ENCODE peak calls at places on chromosomes 3 and 15, in five cellular contexts. D is GM23338, H is PC-3, V is hepatocyte, Z is SK-N-SH. C is an unnamed sample.

GRCh38 chr3:54447427-54447826 is 325.1 kb downstream of the CACNA2D3 start:
- DNase-seq in D (no peak), H (no peak), V (no peak), Z (no peak), C (no peak)

GRCh38 chr3:23864954-23865353 is 51.8 kb downstream of the NKIRAS1 start:
- DNase-seq in H (no peak), D (no peak), V (no peak), Z (no peak), C (no peak)

GRCh38 chr3:114155370-114155821 is 23.5 kb downstream of the DRD3 start:
- DNase-seq in Z (peak), V (peak), H (peak), D (peak), C (peak)

GRCh38 chr3:14248849-14249523 is 70.4 kb downstream of the LSM3 start:
- DNase-seq in H (no peak), V (no peak), Z (no peak), D (no peak), C (no peak)

GRCh38 chr3:120025520-120025919 is 68.7 kb downstream of the GSK3B start:
- DNase-seq in D (no peak), H (peak), Z (no peak), V (no peak), C (no peak)

GRCh38 chr15:72850833-72851232 is 67.3 kb upstream of the ADPGK start:
- DNase-seq in H (no peak), Z (no peak), D (no peak), V (no peak), C (no peak)

GRCh38 chr3:118936811-118937210 is 97.8 kb downstream of the IGSF11 start:
- DNase-seq in H (no peak), D (no peak), V (no peak), Z (no peak), C (no peak)

GRCh38 chr3:107884719-107885460 is 205.9 kb downstream of the CD47 start:
- DNase-seq in H (peak), Z (no peak), V (no peak), D (peak), C (no peak)

GRCh38 chr3:150540297-150540696 is 6.0 kb downstream of the SERP1 start:
- DNase-seq in D (no peak), H (no peak), Z (no peak), V (no peak), C (no peak)

GRCh38 chr3:63979093-63979492 is 44.2 kb downstream of the PSMD6 start:
- DNase-seq in H (no peak), Z (no peak), D (no peak), V (no peak), C (no peak)

GRCh38 chr3:52182203-52182602 is 15.8 kb upstream of the ALAS1 start:
- DNase-seq in V (no peak), H (no peak), D (no peak), Z (no peak), C (no peak)

GRCh38 chr3:98730338-98730737 is 32.8 kb upstream of the ST3GAL6 start:
- DNase-seq in V (no peak), Z (no peak), D (no peak), H (peak), C (no peak)

GRCh38 chr15:42141246-42141645 is 15.2 kb downstream of the PLA2G4F start:
- DNase-seq in Z (no peak), V (no peak), H (no peak), D (no peak), C (no peak)

GRCh38 chr3:45593708-45594601 is 596 bp upstream of the LIMD1 start:
- DNase-seq in V (peak), Z (peak), H (peak), D (peak), C (peak)

GRCh38 chr3:1774597-1774996 is 324.1 kb upstream of the CNTN4 start:
- DNase-seq in Z (no peak), H (no peak), V (no peak), D (no peak), C (no peak)

GRCh38 chr15:50718700-50719125 is 32.1 kb upstream of the TRPM7 start:
- DNase-seq in D (no peak), Z (no peak), H (no peak), V (peak), C (no peak)

GRCh38 chr15:89893027-89893426 is 767 bp downstream of the AP3S2 start:
- DNase-seq in D (no peak), H (peak), V (no peak), Z (no peak), C (no peak)

GRCh38 chr3:81910244-81910852 is 148.9 kb upstream of the GBE1 start:
- DNase-seq in H (peak), Z (peak), D (peak), V (peak), C (peak)

GRCh38 chr3:45795882-45796765 is at the start of gene SLC6A20:
- DNase-seq in D (peak), H (no peak), V (peak), Z (peak), C (no peak)

GRCh38 chr3:112308151-112308911 is 14.3 kb upstream of the SLC9C1 start:
- DNase-seq in D (peak), Z (peak), H (no peak), V (peak), C (no peak)

GRCh38 chr3:138124689-138125420 is 7.3 kb downstream of the A4GNT start:
- DNase-seq in H (no peak), V (no peak), D (no peak), Z (no peak), C (no peak)

GRCh38 chr15:86059851-86060250 is 19.8 kb upstream of the AGBL1 start:
- DNase-seq in V (no peak), Z (no peak), H (no peak), D (no peak), C (no peak)

GRCh38 chr15:96354731-96355560 is 24.4 kb downstream of the NR2F2 start:
- DNase-seq in Z (no peak), V (peak), D (no peak), H (peak), C (no peak)

GRCh38 chr3:24829011-24829581 is 334.4 kb upstream of the THRB start:
- DNase-seq in V (peak), Z (peak), D (peak), H (no peak), C (no peak)

GRCh38 chr3:83843716-83844115 is 1115.1 kb upstream of the CADM2 start:
- DNase-seq in H (peak), V (no peak), D (peak), Z (no peak), C (no peak)

GRCh38 chr3:116905805-116906204 is 196.2 kb downstream of the TUSC7 start:
- DNase-seq in V (no peak), H (peak), D (no peak), Z (no peak), C (no peak)

GRCh38 chr3:11155341-11156025 is 1.2 kb downstream of the HRH1 start:
- DNase-seq in H (peak), V (peak), Z (peak), D (peak), C (no peak)

GRCh38 chr3:61682671-61683408 is 121.5 kb downstream of the PTPRG start:
- DNase-seq in Z (no peak), V (peak), D (no peak), H (no peak), C (no peak)

GRCh38 chr3:120103276-120103675 is 9.0 kb upstream of the GSK3B start:
- DNase-seq in V (no peak), H (no peak), D (no peak), Z (no peak), C (no peak)

GRCh38 chr3:43709022-43709421 is 18.3 kb downstream of the ABHD5 start:
- DNase-seq in Z (no peak), V (no peak), H (peak), D (no peak), C (no peak)

GRCh38 chr3:43706342-43706741 is 15.6 kb downstream of the ABHD5 start:
- DNase-seq in Z (no peak), H (no peak), D (no peak), V (no peak), C (no peak)

GRCh38 chr3:43707266-43707665 is 16.5 kb downstream of the ABHD5 start:
- DNase-seq in Z (no peak), D (no peak), V (no peak), H (peak), C (no peak)

GRCh38 chr3:43710607-43711006 is 19.9 kb downstream of the ABHD5 start:
- DNase-seq in Z (no peak), H (no peak), V (no peak), D (no peak), C (no peak)

DNA sequence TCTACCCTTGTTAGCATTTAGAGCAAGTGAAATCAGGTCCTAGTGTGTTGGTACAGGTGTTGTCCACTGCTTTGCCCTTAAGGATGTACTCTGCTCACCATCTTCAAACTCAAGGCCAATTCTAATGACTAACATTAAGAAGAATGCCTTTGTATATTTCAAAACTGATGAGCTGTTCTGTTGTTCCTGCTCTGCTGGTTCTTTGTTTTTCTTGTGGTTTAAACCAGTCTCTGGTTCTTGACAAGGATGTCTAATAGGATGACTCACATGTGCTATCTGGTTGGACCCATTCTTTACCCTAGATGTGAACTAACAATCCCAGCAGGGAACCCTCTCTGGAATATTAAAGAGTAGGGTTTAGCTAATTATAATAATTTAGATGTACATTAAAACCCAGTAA is 17.3 kb downstream of the ABHD5 start:
- DNase-seq in H (peak), Z (no peak), D (no peak), V (no peak), C (no peak)
- TF ChIP-seq EZH2phosphoT487 in H (no peak), Z (no peak), D (no peak), V (no peak), C (no peak)

GRCh38 chr15:58522391-58522790 is 90.6 kb downstream of the LIPC start:
- DNase-seq in Z (no peak), V (no peak), H (no peak), D (no peak), C (no peak)
- TF ChIP-seq EZH2phosphoT487 in Z (no peak), V (no peak), H (no peak), D (no peak), C (no peak)

GRCh38 chr15:56781666-56782065 is 48.4 kb upstream of the ZNF280D start:
- DNase-seq in V (no peak), D (no peak), Z (no peak), H (no peak), C (no peak)
- TF ChIP-seq EZH2phosphoT487 in V (no peak), D (no peak), Z (no peak), H (no peak), C (no peak)

DNA sequence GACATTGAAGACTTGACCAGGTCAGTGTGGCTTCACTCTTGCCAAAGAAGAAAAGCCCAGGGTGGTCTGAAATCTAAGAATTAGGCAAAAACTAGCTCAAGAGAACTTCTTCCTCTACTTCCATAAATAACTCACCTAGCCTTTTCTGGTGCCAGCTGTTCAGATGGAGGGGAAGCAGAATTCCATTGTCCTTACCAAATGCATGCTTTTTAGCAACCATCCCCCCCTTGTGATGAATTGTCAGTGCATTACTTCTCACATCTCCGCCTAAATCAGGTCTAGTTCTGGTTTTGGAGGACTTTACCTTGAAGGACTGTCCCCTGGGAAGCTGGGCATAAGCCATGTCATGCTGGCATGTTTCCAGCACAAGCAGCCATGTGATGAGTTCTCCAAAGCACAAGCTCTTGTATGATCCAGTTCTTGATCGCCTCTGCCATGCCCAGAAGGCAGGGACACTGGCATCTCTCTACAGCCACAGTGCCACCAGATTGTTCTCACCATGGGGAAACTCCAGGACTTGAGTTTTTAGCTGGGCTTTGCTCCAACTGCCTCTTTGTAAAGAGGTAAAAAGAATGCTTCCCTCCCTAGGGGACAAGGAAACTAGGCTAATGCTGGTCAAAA is 96.4 kb upstream of the IL12A start:
- DNase-seq in V (no peak), H (no peak), D (no peak), Z (no peak), C (no peak)
- TF ChIP-seq EZH2phosphoT487 in V (no peak), H (no peak), D (no peak), Z (no peak), C (no peak)

DNA sequence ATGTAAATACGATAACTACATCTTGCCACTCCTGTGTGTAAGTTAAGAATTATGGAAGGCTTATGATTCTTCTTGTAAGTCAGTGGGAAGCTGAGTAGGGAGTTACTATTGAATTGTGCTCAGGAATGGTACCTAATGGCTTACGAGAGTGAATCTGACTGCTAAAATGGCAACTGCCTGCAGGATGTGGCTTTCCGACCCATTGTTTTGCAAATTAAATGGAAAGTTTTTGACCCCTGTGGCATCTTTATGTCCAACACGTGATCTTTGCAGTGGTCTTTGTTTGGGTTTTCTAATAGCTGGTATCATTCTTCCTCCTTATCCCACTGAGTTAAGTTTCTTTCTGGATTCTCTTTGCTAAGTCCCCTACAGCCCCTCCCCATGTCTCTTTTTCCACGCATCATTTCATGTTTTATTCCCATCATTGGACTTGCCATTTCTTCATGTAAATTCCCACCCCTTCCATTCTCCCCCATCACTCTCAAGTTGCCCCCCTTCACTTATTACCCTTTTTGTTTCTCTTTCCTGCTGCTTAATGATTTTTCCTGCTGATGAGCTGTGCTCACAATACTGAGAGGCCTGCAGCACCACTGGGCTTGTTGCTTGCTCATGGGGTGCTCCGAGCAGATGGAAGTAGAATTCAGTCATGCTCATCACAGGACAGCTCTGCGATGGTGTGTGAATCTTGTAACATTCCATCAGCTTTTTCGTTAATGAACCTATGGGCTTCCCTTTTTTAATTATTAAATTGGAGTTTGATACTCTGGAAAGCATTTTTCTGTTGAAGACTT is 428.2 kb upstream of the IL12A start:
- DNase-seq in H (no peak), V (no peak), D (peak), Z (no peak), C (no peak)
- TF ChIP-seq EZH2phosphoT487 in H (no peak), V (no peak), D (no peak), Z (no peak), C (no peak)

GRCh38 chr3:8473029-8473428 is 28.6 kb upstream of the LMCD1 start:
- DNase-seq in V (no peak), Z (no peak), H (no peak), D (no peak), C (no peak)

GRCh38 chr3:8473990-8474389 is 27.6 kb upstream of the LMCD1 start:
- DNase-seq in V (no peak), H (no peak), D (no peak), Z (no peak), C (no peak)

GRCh38 chr3:8472549-8472948 is 29.1 kb upstream of the LMCD1 start:
- DNase-seq in D (peak), V (no peak), H (no peak), Z (no peak), C (no peak)

GRCh38 chr3:8474991-8475390 is 26.6 kb upstream of the LMCD1 start:
- DNase-seq in Z (no peak), D (no peak), H (no peak), V (no peak), C (no peak)

DNA sequence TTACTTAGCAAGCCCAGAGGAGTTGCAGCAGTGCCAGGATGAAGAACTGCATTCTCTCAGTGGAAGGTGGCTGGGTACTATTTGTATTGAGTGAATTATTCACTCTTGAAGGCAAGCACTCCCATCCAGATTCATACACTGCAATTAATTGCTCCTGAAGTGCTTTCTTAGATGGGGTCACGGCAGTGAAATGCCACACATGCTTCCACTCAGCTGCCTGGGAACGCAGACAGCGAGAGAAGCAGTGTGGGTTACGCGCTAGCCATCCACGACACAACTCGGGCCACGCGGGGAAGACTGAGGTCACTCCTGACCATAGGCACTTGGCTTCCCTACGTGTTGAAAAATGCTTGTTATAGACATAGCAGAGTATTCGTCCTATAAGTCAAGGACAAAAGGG is 30.8 kb upstream of the LMCD1 start:
- DNase-seq in D (no peak), Z (no peak), V (no peak), H (no peak), C (no peak)
- TF ChIP-seq EZH2phosphoT487 in D (no peak), Z (no peak), V (no peak), H (no peak), C (no peak)

DNA sequence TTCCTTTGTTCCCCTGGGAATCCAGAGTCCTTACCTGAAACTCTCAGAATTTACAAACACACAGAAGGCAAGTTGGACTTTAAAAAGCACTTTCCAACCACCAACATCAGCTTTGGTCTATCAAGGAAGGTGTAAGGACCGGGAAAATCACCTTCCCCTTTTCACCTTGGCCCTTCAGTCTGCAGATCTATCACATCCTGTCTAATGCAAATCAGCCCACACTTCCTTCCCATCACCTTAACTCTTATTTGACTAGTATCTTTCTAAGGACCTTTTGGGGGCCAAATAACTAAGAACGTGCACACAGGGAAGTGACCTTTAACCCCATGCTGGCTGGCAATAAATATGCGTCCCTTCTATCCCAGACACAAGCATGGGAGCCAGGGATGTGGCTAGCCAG is 320.6 kb downstream of the ARRDC4 start:
- DNase-seq in Z (no peak), D (no peak), V (no peak), H (no peak), C (no peak)
- TF ChIP-seq EZH2phosphoT487 in Z (no peak), D (no peak), V (no peak), H (no peak), C (no peak)

GRCh38 chr3:156211583-156211982 is 91.2 kb downstream of the KCNAB1 start:
- DNase-seq in H (peak), D (no peak), V (no peak), Z (no peak), C (no peak)

GRCh38 chr3:156209631-156210336 is 89.4 kb downstream of the KCNAB1 start:
- DNase-seq in V (no peak), Z (no peak), D (no peak), H (no peak), C (no peak)

GRCh38 chr3:156206157-156206556 is 85.8 kb downstream of the KCNAB1 start:
- DNase-seq in H (no peak), V (no peak), Z (no peak), D (no peak), C (no peak)

DNA sequence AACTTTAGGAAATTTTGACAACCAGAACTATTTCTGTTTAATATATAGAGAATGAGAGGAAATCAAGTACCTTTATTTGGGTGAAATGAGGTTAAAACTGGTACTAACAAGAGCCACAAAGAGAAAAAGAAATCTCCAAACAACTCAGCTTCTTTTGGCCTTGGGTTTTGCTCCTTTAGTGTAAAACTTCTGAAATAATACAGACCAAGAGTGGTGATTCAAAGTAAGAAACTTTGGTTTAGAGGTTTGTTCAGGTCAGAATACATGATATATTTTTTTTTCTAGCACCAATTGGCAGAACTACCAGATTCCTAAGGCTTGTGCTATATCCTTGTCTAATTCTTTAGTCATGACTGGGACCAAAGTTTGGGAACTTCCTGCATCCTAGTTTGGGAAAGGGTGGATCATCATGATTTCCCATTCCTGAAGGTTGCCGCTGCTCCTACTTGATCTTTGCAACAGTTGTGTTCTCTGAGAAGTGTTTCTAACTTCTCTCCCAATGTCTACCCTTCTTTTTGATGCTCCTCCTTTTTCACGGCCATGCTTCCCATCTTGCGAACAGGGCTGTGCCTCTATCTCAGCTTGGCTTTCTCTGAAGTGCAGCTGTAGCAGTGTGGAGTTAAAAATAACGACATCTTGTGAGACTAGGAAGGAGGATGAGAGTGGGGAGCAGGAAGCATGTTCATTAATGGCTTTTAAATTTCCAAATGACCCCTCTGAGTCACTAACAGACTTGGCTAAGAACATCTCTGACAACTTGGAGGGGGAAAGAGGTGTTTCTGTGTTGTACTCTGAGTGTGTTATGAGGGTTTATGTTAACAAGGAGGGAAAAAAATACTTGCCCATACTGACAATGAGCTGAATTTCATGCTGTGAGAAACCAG is 87.7 kb downstream of the KCNAB1 start:
- DNase-seq in V (no peak), H (peak), Z (no peak), D (no peak), C (no peak)
- TF ChIP-seq EZH2phosphoT487 in V (no peak), H (no peak), Z (no peak), D (no peak), C (no peak)

C was measured in OCI-LY7.